ENCODE peak calls at places on chromosomes 13 and 19, in four cellular contexts. D is H1, G is mesendoderm, Z is IMR-90. J is an unnamed sample.

GRCh38 chr13:40993987-40994386 is 25.1 kb downstream of the ELF1 start:
- DNase-seq in D (no peak), G (peak; percentile 91), Z (no peak), J (peak; percentile 32)

GRCh38 chr13:67134322-67135129 is 95.6 kb downstream of the PCDH9 start:
- DNase-seq in D (no peak), G (no peak), Z (peak; percentile 25), J (no peak)

GRCh38 chr19:38526430-38526829 is 91.3 kb downstream of the MAP4K1 start:
- DNase-seq in D (no peak), G (no peak), Z (no peak), J (no peak)

GRCh38 chr13:74452176-74452575 is 318.0 kb upstream of the KLF12 start:
- DNase-seq in D (no peak), G (no peak), Z (peak; percentile 1), J (no peak)

GRCh38 chr13:96011291-96011875 is 41.8 kb downstream of the UGGT2 start:
- DNase-seq in D (no peak), G (no peak), Z (peak; percentile 53), J (no peak)

GRCh38 chr19:33373701-33374405 is at the start of gene CEBPG:
- DNase-seq in D (peak; percentile 59), G (no peak), Z (peak; percentile 64), J (no peak)

GRCh38 chr13:70849267-70849666 is 741.0 kb upstream of the KLHL1 start:
- DNase-seq in D (no peak), G (no peak), Z (no peak), J (no peak)

GRCh38 chr13:70623260-70623659 is 515.0 kb upstream of the KLHL1 start:
- DNase-seq in D (no peak), G (no peak), Z (peak; percentile 0), J (no peak)

GRCh38 chr13:111531505-111531904 is 211.1 kb downstream of the TEX29 start:
- DNase-seq in D (no peak), G (no peak), Z (peak; percentile 0), J (no peak)

GRCh38 chr13:44197791-44198770 is 175.5 kb upstream of the SERP2 start:
- DNase-seq in D (no peak), G (no peak), Z (peak; percentile 17), J (no peak)

GRCh38 chr19:19361075-19361594 is 40.5 kb downstream of the MAU2 start:
- DNase-seq in D (peak; percentile 90), G (peak; percentile 92), Z (peak; percentile 80), J (peak; percentile 85)

GRCh38 chr13:29137016-29137415 is 316.9 kb downstream of the MTUS2 start:
- DNase-seq in D (no peak), G (no peak), Z (no peak), J (no peak)

GRCh38 chr13:53250272-53250875 is 221.8 kb downstream of the OLFM4 start:
- DNase-seq in D (no peak), G (peak; percentile 85), Z (peak; percentile 72), J (no peak)

GRCh38 chr19:56138069-56138468 is 3.0 kb upstream of the ZNF444 start:
- DNase-seq in D (no peak), G (no peak), Z (no peak), J (no peak)

GRCh38 chr19:41339936-41340335 is 13.8 kb downstream of the TGFB1 start:
- DNase-seq in D (no peak), G (peak; percentile 86), Z (peak; percentile 61), J (no peak)

GRCh38 chr19:1270168-1270853 is 1.2 kb downstream of the CIRBP start:
- DNase-seq in D (no peak), G (no peak), Z (no peak), J (no peak)

GRCh38 chr13:109963384-109963783 is 177.0 kb upstream of the IRS2 start:
- DNase-seq in D (no peak), G (no peak), Z (no peak), J (no peak)

GRCh38 chr19:33772858-33773180 is 23.9 kb upstream of the KCTD15 start:
- DNase-seq in D (no peak), G (no peak), Z (no peak), J (no peak)

GRCh38 chr19:6717036-6717435 is 3.4 kb downstream of the C3 start:
- DNase-seq in D (no peak), G (peak; percentile 54), Z (no peak), J (peak; percentile 48)

GRCh38 chr13:59635591-59635990 is 528.1 kb downstream of the DIAPH3 start:
- DNase-seq in D (no peak), G (no peak), Z (no peak), J (no peak)

GRCh38 chr13:96200810-96201209 is 110.9 kb downstream of the HS6ST3 start:
- DNase-seq in D (no peak), G (peak; percentile 26), Z (no peak), J (no peak)

GRCh38 chr13:111460548-111461444 is 140.4 kb downstream of the TEX29 start:
- DNase-seq in D (peak; percentile 54), G (peak; percentile 74), Z (peak; percentile 47), J (peak; percentile 71)

GRCh38 chr13:43196171-43196611 is 172.8 kb downstream of the DNAJC15 start:
- DNase-seq in D (no peak), G (no peak), Z (peak; percentile 8), J (no peak)

GRCh38 chr19:41321600-41322270 is 11.8 kb downstream of the CCDC97 start:
- DNase-seq in D (peak; percentile 80), G (peak; percentile 93), Z (peak; percentile 80), J (peak; percentile 92)

GRCh38 chr19:19062454-19063182 is 1.2 kb upstream of the SLC25A42 start:
- DNase-seq in D (no peak), G (peak; percentile 62), Z (peak; percentile 63), J (no peak)

GRCh38 chr19:40702337-40703012 is 12.0 kb upstream of the NUMBL start:
- DNase-seq in D (peak; percentile 84), G (peak; percentile 85), Z (no peak), J (peak; percentile 82)

GRCh38 chr13:102799544-102800144 is 725 bp downstream of the BIVM start:
- DNase-seq in D (no peak), G (peak; percentile 25), Z (peak; percentile 5), J (peak; percentile 30)

GRCh38 chr19:19460258-19460731 is 54.8 kb downstream of the GATAD2A start:
- DNase-seq in D (no peak), G (no peak), Z (peak; percentile 40), J (no peak)

GRCh38 chr13:46071590-46072249 is 19.2 kb upstream of the ZC3H13 start:
- DNase-seq in D (no peak), G (peak; percentile 77), Z (no peak), J (peak; percentile 57)

GRCh38 chr13:100532090-100532766 is 56.4 kb downstream of the GGACT start:
- DNase-seq in D (peak; percentile 51), G (no peak), Z (no peak), J (peak; percentile 39)

GRCh38 chr13:108769213-108770070 is 140.0 kb downstream of the MYO16 start:
- DNase-seq in D (no peak), G (peak; percentile 25), Z (no peak), J (no peak)
- H4K5ac ChIP-seq in D (no peak overlapping the region), G (no peak overlapping the region), Z (no peak overlapping the region), J (no peak overlapping the region)

GRCh38 chr13:76455960-76456359 is 430.2 kb downstream of the KCTD12 start:
- DNase-seq in D (no peak), G (no peak), Z (peak; percentile 78), J (no peak)

DNA sequence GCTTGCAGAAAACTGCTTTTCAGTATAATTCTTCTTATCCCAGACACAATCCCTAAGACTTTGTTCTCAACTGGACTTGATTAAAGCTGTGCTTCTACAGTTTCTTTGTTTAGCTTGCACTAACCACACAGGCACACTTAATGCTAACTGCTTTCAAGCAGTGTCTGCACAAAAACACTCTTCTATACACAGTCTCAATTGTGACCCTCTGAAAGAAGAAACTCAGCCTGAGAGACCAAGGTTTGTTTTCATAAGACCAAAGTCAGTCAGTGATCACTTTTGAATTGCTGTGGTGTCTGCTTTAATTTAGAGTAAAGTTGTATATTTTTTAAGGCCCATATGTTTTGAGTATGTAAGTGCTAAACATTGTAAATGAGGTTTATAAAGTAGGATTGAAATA is 431.2 kb downstream of the KCTD12 start:
- DNase-seq in D (no peak), G (no peak), Z (peak; percentile 13), J (no peak)
- H4K5ac ChIP-seq in D (no peak overlapping the region), G (no peak overlapping the region), Z (peak overlapping the region; percentile 25), J (no peak overlapping the region)

GRCh38 chr19:31560771-31561080 is 211.5 kb upstream of the TSHZ3 start:
- DNase-seq in D (no peak), G (no peak), Z (no peak), J (no peak)
- H4K5ac ChIP-seq in D (no peak overlapping the region), G (no peak overlapping the region), Z (no peak overlapping the region), J (no peak overlapping the region)

GRCh38 chr13:24274452-24274971 is 34.9 kb upstream of the C1QTNF9 start:
- DNase-seq in D (no peak), G (no peak), Z (peak; percentile 59), J (no peak)

GRCh38 chr13:24273926-24274325 is 35.5 kb upstream of the C1QTNF9 start:
- DNase-seq in D (no peak), G (no peak), Z (no peak), J (no peak)

GRCh38 chr13:24277721-24278120 is 31.7 kb upstream of the C1QTNF9 start:
- DNase-seq in D (no peak), G (no peak), Z (no peak), J (no peak)

GRCh38 chr13:24275041-24275440 is 34.3 kb upstream of the C1QTNF9 start:
- DNase-seq in D (no peak), G (no peak), Z (no peak), J (no peak)

GRCh38 chr13:24276310-24276709 is 33.1 kb upstream of the C1QTNF9 start:
- DNase-seq in D (no peak), G (no peak), Z (no peak), J (no peak)
- H4K5ac ChIP-seq in D (no peak overlapping the region), G (no peak overlapping the region), Z (no peak overlapping the region), J (no peak overlapping the region)

GRCh38 chr19:48629599-48630288 is 7.4 kb downstream of the DBP start:
- DNase-seq in D (peak; percentile 100), G (peak; percentile 97), Z (no peak), J (peak; percentile 99)

GRCh38 chr19:48629297-48629598 is 7.9 kb downstream of the DBP start:
- DNase-seq in D (no peak), G (no peak), Z (no peak), J (no peak)

GRCh38 chr19:48627865-48628314 is 8.6 kb downstream of the SPHK2 start:
- DNase-seq in D (no peak), G (no peak), Z (no peak), J (peak; percentile 28)

GRCh38 chr19:48627211-48627864 is 8.0 kb downstream of the SPHK2 start:
- DNase-seq in D (no peak), G (peak; percentile 66), Z (no peak), J (peak; percentile 34)

GRCh38 chr19:48628486-48629296 is 8.5 kb downstream of the DBP start:
- DNase-seq in D (no peak), G (no peak), Z (no peak), J (peak; percentile 32)
- H4K5ac ChIP-seq in D (no peak overlapping the region), G (no peak overlapping the region), Z (no peak overlapping the region), J (no peak overlapping the region)

DNA sequence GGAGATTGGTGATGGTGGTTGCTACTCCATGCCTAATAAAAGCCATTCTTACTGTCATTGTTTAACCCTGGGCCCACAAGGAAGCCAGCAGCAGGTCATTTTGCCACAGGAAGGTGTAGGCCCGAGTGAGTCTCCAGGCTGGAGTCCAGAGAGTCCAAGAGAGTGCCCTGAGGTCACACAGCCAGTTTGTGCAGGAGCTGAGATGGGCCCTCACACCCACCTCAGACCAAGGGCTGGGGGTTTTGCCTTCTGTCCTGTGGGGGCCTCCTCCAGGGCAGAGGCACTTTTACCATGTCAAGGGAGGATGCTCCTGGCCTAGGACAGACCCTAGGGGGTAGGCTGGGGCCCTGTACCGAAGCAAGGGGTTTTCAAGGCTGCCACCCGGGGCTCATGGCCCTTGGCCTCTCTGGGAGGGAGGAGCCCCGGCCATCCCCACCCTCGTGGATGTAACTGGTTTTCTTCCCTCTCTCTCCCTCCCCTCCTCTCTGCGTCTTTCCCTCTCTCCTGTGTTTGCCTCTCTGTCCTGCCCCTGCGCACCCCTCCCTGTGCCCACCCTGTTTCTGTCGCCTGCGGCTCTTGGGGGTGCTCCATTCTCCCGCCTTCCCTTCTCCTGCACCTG is 8.0 kb downstream of the CYTH2 start:
- DNase-seq in D (no peak), G (no peak), Z (no peak), J (no peak)
- H4K5ac ChIP-seq in D (no peak overlapping the region), G (no peak overlapping the region), Z (no peak overlapping the region), J (no peak overlapping the region)

J was measured in H9.